ENCODE peak calls at places on chromosomes 4 and X, in four cellular contexts. L, K, M and R are unnamed samples.
A peak's percentile ranks its signal among the peaks of the same experiment; 100 is the strongest.

GRCh38 chr4:81486502-81486901 is 14.8 kb upstream of the RASGEF1B start:
- DNase-seq in K (no peak), L (no peak), M (no peak), R (no peak)

GRCh38 chrX:57353472-57354132 is 67.1 kb downstream of the FAAH2 start:
- DNase-seq in M (no peak), K (no peak), L (no peak), R (no peak)

GRCh38 chr4:104345598-104346242 is 149.0 kb downstream of the CXXC4 start:
- DNase-seq in L (no peak), M (no peak), K (no peak), R (no peak)

GRCh38 chrX:38458071-38458470 is 103.3 kb upstream of the TSPAN7 start:
- DNase-seq in K (no peak), M (no peak), L (no peak), R (peak; percentile 8)

GRCh38 chrX:47583240-47583861 is 1.1 kb downstream of the TIMP1 start:
- DNase-seq in K (no peak), L (no peak), M (no peak), R (no peak)

GRCh38 chr4:103936653-103937145 is 216.9 kb upstream of the TACR3 start:
- DNase-seq in K (no peak), L (no peak), M (no peak), R (no peak)

GRCh38 chr4:61294001-61294400 is 93.9 kb downstream of the ADGRL3 start:
- DNase-seq in L (no peak), K (no peak), M (no peak), R (no peak)

GRCh38 chrX:18898517-18898916 is 85.4 kb downstream of the PHKA2 start:
- DNase-seq in M (no peak), K (no peak), L (no peak), R (no peak)

GRCh38 chr4:99091174-99091573 is 2.6 kb upstream of the ADH5 start:
- DNase-seq in M (no peak), L (no peak), K (no peak), R (no peak)

GRCh38 chrX:40107291-40108083 is 9.7 kb upstream of the BCOR start:
- DNase-seq in K (no peak), L (no peak), M (no peak), R (peak; percentile 76)

GRCh38 chr4:110683600-110683999 is 60.7 kb upstream of the PITX2 start:
- DNase-seq in K (no peak), M (no peak), L (no peak), R (no peak)

GRCh38 chr4:97317691-97318090 is 825.6 kb downstream of the STPG2 start:
- DNase-seq in M (no peak), K (no peak), L (no peak), R (no peak)

GRCh38 chr4:111453216-111453615 is 692.0 kb upstream of the FAM241A start:
- DNase-seq in M (no peak), L (peak; percentile 39), K (no peak), R (no peak)

GRCh38 chr4:168558587-168558986 is 61.7 kb downstream of the PALLD start:
- DNase-seq in M (no peak), L (peak; percentile 78), K (peak; percentile 60), R (no peak)

GRCh38 chr4:94690851-94691254 is 66.9 kb upstream of the BMPR1B start:
- DNase-seq in L (peak; percentile 25), M (no peak), K (peak; percentile 51), R (no peak)

GRCh38 chr4:103845075-103845474 is 125.3 kb upstream of the TACR3 start:
- DNase-seq in M (no peak), K (no peak), L (no peak), R (no peak)

GRCh38 chrX:137567474-137568232 is 1.7 kb downstream of the ZIC3 start:
- DNase-seq in L (no peak), K (no peak), M (no peak), R (no peak)

GRCh38 chrX:132270699-132271098 is 51.5 kb upstream of the RAP2C start:
- DNase-seq in K (peak; percentile 81), L (peak; percentile 80), M (no peak), R (peak; percentile 54)

GRCh38 chr4:6869944-6870343 is 39.7 kb upstream of the TBC1D14 start:
- DNase-seq in M (no peak), K (no peak), L (no peak), R (no peak)

GRCh38 chr4:159150838-159151390 is 48.0 kb downstream of the RAPGEF2 start:
- DNase-seq in K (no peak), M (no peak), L (no peak), R (no peak)

GRCh38 chr4:153153339-153153851 is 50.8 kb upstream of the TRIM2 start:
- DNase-seq in L (peak; percentile 36), K (peak; percentile 7), M (no peak), R (peak; percentile 80)

GRCh38 chr4:61605971-61606370 is 405.8 kb downstream of the ADGRL3 start:
- DNase-seq in K (no peak), M (no peak), L (no peak), R (no peak)

GRCh38 chr4:883377-884095 is 48.6 kb downstream of the GAK start:
- DNase-seq in K (no peak), L (no peak), M (no peak), R (no peak)

GRCh38 chrX:40018021-40018420 is 79.7 kb downstream of the BCOR start:
- DNase-seq in L (no peak), M (no peak), K (no peak), R (no peak)

GRCh38 chr4:169153451-169153850 is 117.3 kb downstream of the SH3RF1 start:
- DNase-seq in K (no peak), M (no peak), L (no peak), R (no peak)

DNA sequence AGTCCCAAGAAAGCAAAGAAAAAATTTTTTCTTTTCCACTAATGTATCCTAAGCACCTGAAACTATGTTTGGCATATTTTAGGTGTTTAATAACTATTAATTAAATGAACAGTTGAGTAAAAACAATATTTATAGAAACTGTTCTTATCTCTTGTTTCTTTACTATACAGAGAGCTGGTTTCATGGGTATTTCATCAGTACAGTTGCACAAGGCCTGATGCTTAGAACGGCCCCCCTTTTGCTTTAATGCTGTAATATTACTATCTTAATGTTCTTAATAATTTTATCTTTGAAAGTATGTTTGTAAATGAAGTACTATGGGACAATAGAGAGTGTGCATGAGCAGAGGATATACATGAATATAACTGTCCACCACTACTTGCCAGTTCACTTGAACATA is 479.1 kb upstream of the SLIT2 start:
- DNase-seq in K (no peak), M (no peak), L (no peak), R (no peak)
- H3K4me3 ChIP-seq in K (no peak overlapping the region), M (no peak overlapping the region), L (no peak overlapping the region), R (no peak overlapping the region)

GRCh38 chr4:23878912-23879732 is 10.7 kb downstream of the PPARGC1A start:
- DNase-seq in M (no peak), K (peak; percentile 28), L (peak; percentile 87), R (peak; percentile 30)
- H3K27ac ChIP-seq in M (peak overlapping the region; percentile 84), K (no peak overlapping the region), L (no peak overlapping the region), R (peak overlapping the region; percentile 44)

DNA sequence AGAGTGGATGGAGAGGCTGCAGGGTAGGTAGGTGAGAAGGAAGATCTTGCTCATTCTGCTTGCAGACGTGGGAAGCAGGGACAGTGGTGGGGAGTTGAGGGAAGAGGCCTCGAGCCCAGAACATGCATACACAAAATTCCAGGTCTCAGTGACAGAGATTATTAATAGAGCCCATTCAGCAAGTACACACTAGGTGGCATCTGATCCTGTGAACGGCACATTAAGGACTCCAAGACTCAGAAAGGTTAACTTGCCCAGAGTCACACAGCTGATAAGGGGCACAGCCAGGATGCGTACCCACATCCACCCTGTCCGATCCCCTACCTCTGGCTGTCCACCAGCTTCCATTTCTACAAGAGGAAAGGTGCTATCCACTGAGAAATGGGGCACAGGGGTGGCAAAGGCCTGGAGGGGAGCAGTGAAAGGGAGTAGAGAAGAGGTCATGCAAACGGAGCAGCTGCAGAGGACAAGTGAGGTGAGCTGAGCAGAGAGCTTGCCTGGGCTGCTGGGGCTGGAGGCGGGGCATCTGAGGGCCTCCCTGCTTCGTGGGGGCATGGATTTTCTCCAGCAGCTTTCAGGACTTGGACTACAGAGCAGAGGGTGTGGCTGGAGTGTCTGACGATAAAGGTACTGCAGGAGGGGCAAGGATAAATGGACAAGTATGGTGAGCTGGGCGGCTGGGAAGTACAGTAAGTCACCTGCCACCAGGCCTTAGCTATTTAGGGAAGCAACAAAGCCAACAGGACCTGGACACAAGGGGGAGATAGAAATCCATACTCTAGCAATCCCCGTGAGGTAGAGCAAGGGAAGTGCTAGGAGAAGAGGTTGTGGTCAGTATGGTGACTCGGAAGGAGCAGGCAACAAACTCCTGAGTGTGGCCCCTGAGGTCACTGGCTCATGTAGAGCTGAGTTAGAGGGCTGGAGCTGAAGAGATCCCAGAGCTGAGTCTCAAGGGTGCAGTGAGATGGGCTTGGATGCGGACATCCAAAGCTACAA is 11.2 kb downstream of the IDS start:
- DNase-seq in K (no peak), L (no peak), M (no peak), R (no peak)
- H3K9me3 ChIP-seq in K (no peaks in the 10 kb centered on the region), L (no peaks in the 10 kb centered on the region), M (no peaks in the 10 kb centered on the region), R (no peaks in the 10 kb centered on the region)

GRCh38 chr4:56681158-56681848 is at the start of gene HOPX:
- DNase-seq in M (no peak), L (peak; percentile 56), K (no peak), R (peak; percentile 69)

GRCh38 chr4:56680266-56680665 is 830 bp downstream of the HOPX start:
- DNase-seq in M (no peak), K (no peak), L (no peak), R (no peak)

GRCh38 chr4:56683455-56683854 is 2.4 kb upstream of the HOPX start:
- DNase-seq in M (no peak), K (no peak), L (no peak), R (no peak)

GRCh38 chr4:56684320-56684719 is 3.2 kb upstream of the HOPX start:
- DNase-seq in L (peak; percentile 32), K (peak; percentile 37), M (no peak), R (no peak)

DNA sequence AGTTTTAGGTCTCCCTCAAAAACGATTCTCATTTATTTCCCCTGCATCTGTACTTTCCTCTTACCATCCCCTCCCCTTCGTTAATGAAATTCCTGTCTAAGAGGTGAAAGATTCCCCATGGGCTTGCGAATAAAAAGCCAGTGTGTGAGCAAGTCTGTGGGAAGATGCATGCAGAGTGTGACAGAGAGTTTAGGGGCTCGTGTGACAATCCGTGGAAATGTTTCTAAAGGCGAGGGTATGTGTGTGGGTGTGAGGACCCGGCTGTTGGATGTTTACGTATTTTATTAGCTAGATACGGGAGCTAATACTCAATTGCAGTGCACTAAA is 716 bp upstream of the HOPX start:
- DNase-seq in L (no peak), M (no peak), K (no peak), R (no peak)
- H3K4me3 ChIP-seq in L (no peak overlapping the region), M (no peak overlapping the region), K (no peak overlapping the region), R (no peak overlapping the region)

DNA sequence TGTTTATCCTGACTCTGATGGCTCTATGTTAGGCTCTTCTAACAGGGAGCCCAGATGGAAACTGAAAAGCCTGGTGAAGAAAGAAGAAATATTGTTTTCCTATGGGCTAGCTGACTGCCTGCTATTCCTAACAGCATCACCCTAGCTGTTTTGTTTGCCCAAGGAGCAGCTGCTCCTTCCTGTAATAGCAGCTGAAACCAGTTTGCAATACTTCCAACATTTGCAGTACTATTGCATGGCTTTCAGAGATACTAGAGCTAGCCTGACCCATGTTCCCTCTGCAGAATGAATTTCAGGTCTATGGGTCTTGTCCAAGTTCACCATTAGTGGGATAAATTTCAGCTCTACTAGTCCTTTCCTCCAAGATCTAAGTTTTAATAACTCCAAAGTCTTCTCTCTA is 495.2 kb downstream of the INPP4B start:
- DNase-seq in M (no peak), L (no peak), K (peak; percentile 50), R (peak; percentile 20)
- H3K27ac ChIP-seq in M (no peak overlapping the region), L (no peak overlapping the region), K (peak overlapping the region; percentile 10), R (peak overlapping the region; percentile 45)

GRCh38 chrX:65862638-65863037 is 177.2 kb downstream of the VSIG4 start:
- DNase-seq in M (no peak), L (no peak), K (no peak), R (no peak)
- H3K9me3 ChIP-seq in M (no peaks in the 10 kb centered on the region), L (no peaks in the 10 kb centered on the region), K (no peaks in the 10 kb centered on the region), R (no peaks in the 10 kb centered on the region)